ENCODE peak calls at places on chromosomes 11 and 22, in four cellular contexts. B is HCT116; O is dorsolateral prefrontal cortex; M is activated naive CD8-positive, alpha-beta T cell treated with anti-CD3 and anti-CD28 coated beads, Interleukin-2, amount 50 U/mL, for 24 hours. H is an unnamed sample.

GRCh38 chr22:45139693-45140092 is 24.0 kb upstream of the NUP50 start:
- DNase-seq in B (no peak), O (no peak), M (no peak), H (no peak)

GRCh38 chr11:20584093-20584774 is 15.2 kb upstream of the SLC6A5 start:
- DNase-seq in B (no peak), O (no peak), M (no peak), H (no peak)

GRCh38 chr11:46527586-46527985 is 66.2 kb downstream of the AMBRA1 start:
- DNase-seq in B (no peak), O (no peak), M (no peak), H (no peak)

GRCh38 chr11:114316980-114317675 is 20.9 kb downstream of the NNMT start:
- DNase-seq in B (no peak), O (no peak), M (no peak), H (no peak)

GRCh38 chr11:18727499-18728236 is 1.7 kb upstream of the IGSF22 start:
- DNase-seq in B (peak), O (no peak), M (peak), H (no peak)

GRCh38 chr11:74311352-74311926 is at the start of gene P4HA3:
- DNase-seq in B (peak), O (peak), M (peak), H (no peak)

GRCh38 chr22:39242809-39243442 is 1.9 kb downstream of the PDGFB start:
- DNase-seq in B (no peak), O (no peak), M (no peak), H (no peak)

GRCh38 chr22:22565991-22566390 is 6.9 kb upstream of the PRAME start:
- DNase-seq in B (no peak), O (no peak), M (no peak), H (no peak)

GRCh38 chr11:7551571-7551970 is 37.8 kb downstream of the PPFIBP2 start:
- DNase-seq in B (no peak), O (no peak), M (no peak), H (no peak)

GRCh38 chr22:32855023-32855756 is 53.7 kb downstream of the TIMP3 start:
- DNase-seq in B (no peak), O (no peak), M (no peak), H (no peak)

GRCh38 chr11:57277845-57278720 is 41.0 kb upstream of the APLNR start:
- DNase-seq in B (peak), O (peak), M (peak), H (peak)

GRCh38 chr22:44538071-44538470 is 40.0 kb upstream of the RTL6 start:
- DNase-seq in B (no peak), O (peak), M (no peak), H (no peak)

GRCh38 chr22:46569848-46570695 is 32.7 kb upstream of the CELSR1 start:
- DNase-seq in B (no peak), O (no peak), M (no peak), H (no peak)

GRCh38 chr22:49321477-49322055 is 506.1 kb downstream of the BRD1 start:
- DNase-seq in B (no peak), O (peak), M (no peak), H (peak)

GRCh38 chr11:22920939-22921565 is 60.8 kb upstream of the CCDC179 start:
- DNase-seq in B (no peak), O (no peak), M (no peak), H (no peak)

GRCh38 chr11:70078095-70078795 is at the start of gene ANO1:
- DNase-seq in B (no peak), O (no peak), M (no peak), H (no peak)

GRCh38 chr11:87451400-87451799 is 413.7 kb downstream of the TMEM135 start:
- DNase-seq in B (no peak), O (no peak), M (no peak), H (no peak)

GRCh38 chr11:125224391-125225015 is 60.0 kb downstream of the PKNOX2 start:
- DNase-seq in B (peak), O (no peak), M (peak), H (no peak)

GRCh38 chr22:18066181-18066859 is 11.5 kb upstream of the PEX26 start:
- DNase-seq in B (no peak), O (no peak), M (no peak), H (no peak)

GRCh38 chr11:117181586-117182550 is 3.3 kb downstream of the SIDT2 start:
- DNase-seq in B (no peak), O (peak), M (no peak), H (no peak)

GRCh38 chr11:64130618-64131017 is 35.3 kb downstream of the MACROD1 start:
- DNase-seq in B (no peak), O (no peak), M (no peak), H (no peak)

GRCh38 chr11:95291946-95292345 is 60.9 kb upstream of the SESN3 start:
- DNase-seq in B (no peak), O (no peak), M (no peak), H (no peak)

GRCh38 chr11:20207781-20208621 is 47.7 kb upstream of the DBX1 start:
- DNase-seq in B (no peak), O (no peak), M (no peak), H (no peak)